ENCODE peak calls at places on chromosomes 16 and 17, in five cellular contexts. Q, D, T, E and B are unnamed samples.

GRCh38 chr17:81915331-81915730 is 2.6 kb downstream of the SIRT7 start:
- DNase-seq in T (no peak), Q (no peak), E (no peak), D (no peak), B (no peak)

GRCh38 chr16:27174798-27175197 is 28.5 kb upstream of the KDM8 start:
- DNase-seq in Q (no peak), T (no peak), D (no peak), E (peak; percentile 52), B (no peak)

GRCh38 chr17:3004150-3004801 is 59.1 kb downstream of the OR1D5 start:
- DNase-seq in T (peak; percentile 99), E (peak; percentile 98), Q (peak; percentile 98), D (no peak), B (peak; percentile 100)

GRCh38 chr17:72164340-72164739 is 43.5 kb downstream of the SOX9 start:
- DNase-seq in T (no peak), Q (no peak), E (no peak), D (no peak), B (no peak)

GRCh38 chr17:64212122-64212521 is 50.9 kb downstream of the TEX2 start:
- DNase-seq in E (no peak), T (no peak), D (no peak), Q (no peak), B (no peak)

GRCh38 chr17:60577147-60577925 is 22.7 kb upstream of the PPM1D start:
- DNase-seq in T (peak; percentile 29), E (no peak), Q (peak; percentile 63), D (peak; percentile 45), B (peak; percentile 74)

GRCh38 chr16:84947996-84948854 is 63.1 kb downstream of the ZDHHC7 start:
- DNase-seq in T (no peak), D (no peak), Q (no peak), E (no peak), B (no peak)

GRCh38 chr16:65222049-65222448 is 100.2 kb upstream of the CDH11 start:
- DNase-seq in T (no peak), D (no peak), Q (no peak), E (no peak), B (no peak)

GRCh38 chr17:62140836-62141235 is 75.8 kb upstream of the MED13 start:
- DNase-seq in D (no peak), E (no peak), T (no peak), Q (no peak), B (no peak)

GRCh38 chr17:17200831-17201230 is 5.3 kb downstream of the PLD6 start:
- DNase-seq in E (no peak), D (no peak), T (no peak), Q (peak; percentile 50), B (peak; percentile 91)

GRCh38 chr17:48791128-48792032 is 25.6 kb downstream of the TTLL6 start:
- DNase-seq in D (peak; percentile 93), Q (peak; percentile 58), T (peak; percentile 53), E (peak; percentile 94), B (peak; percentile 86)

GRCh38 chr16:2977440-2977839 is 2.8 kb downstream of the PKMYT1 start:
- DNase-seq in D (no peak), E (no peak), T (peak; percentile 80), Q (no peak), B (no peak)

GRCh38 chr17:2035549-2036490 is 5.9 kb downstream of the DPH1 start:
- DNase-seq in T (no peak), E (no peak), Q (no peak), D (peak; percentile 31), B (no peak)

GRCh38 chr16:50880926-50881325 is 139.0 kb downstream of the CYLD start:
- DNase-seq in D (peak; percentile 13), E (no peak), Q (no peak), T (no peak), B (no peak)

GRCh38 chr17:48294989-48295892 is 134.8 kb downstream of the SKAP1 start:
- DNase-seq in E (no peak), Q (no peak), D (no peak), T (no peak), B (no peak)

GRCh38 chr17:82317394-82318168 is at the start of gene CD7:
- DNase-seq in Q (no peak), E (no peak), T (no peak), D (no peak), B (no peak)

GRCh38 chr16:28974007-28974436 is 556 bp upstream of the SPNS1 start:
- DNase-seq in D (peak; percentile 70), T (peak; percentile 57), Q (peak; percentile 64), E (peak; percentile 75), B (no peak)

GRCh38 chr17:8818047-8818446 is 18.9 kb upstream of the MFSD6L start:
- DNase-seq in T (no peak), E (no peak), D (peak; percentile 27), Q (no peak), B (peak; percentile 32)

GRCh38 chr16:56600398-56600999 is 7.9 kb upstream of the MT2A start:
- DNase-seq in T (no peak), Q (peak; percentile 48), E (peak; percentile 87), D (no peak), B (no peak)

GRCh38 chr16:13099822-13100221 is 198.4 kb downstream of the SHISA9 start:
- DNase-seq in D (peak; percentile 60), T (no peak), Q (no peak), E (no peak), B (no peak)
- H3K4me1 ChIP-seq in D (peaks cover 3% of the 10 kb centered on the region), T (no peaks in the 10 kb centered on the region), Q (no peaks in the 10 kb centered on the region), E (no peaks in the 10 kb centered on the region), B (no peaks in the 10 kb centered on the region)

GRCh38 chr17:75370288-75370687 is 35.2 kb downstream of the GRB2 start:
- DNase-seq in D (no peak), T (no peak), Q (no peak), E (no peak), B (peak; percentile 78)

GRCh38 chr17:75365009-75365930 is 40.2 kb downstream of the GRB2 start:
- DNase-seq in D (no peak), Q (no peak), E (no peak), T (no peak), B (no peak)

GRCh38 chr17:75365931-75366275 is 39.6 kb downstream of the GRB2 start:
- DNase-seq in D (no peak), E (no peak), Q (no peak), T (no peak), B (no peak)

GRCh38 chr17:75366432-75366831 is 39.0 kb downstream of the GRB2 start:
- DNase-seq in D (no peak), Q (no peak), T (no peak), E (no peak), B (no peak)

DNA sequence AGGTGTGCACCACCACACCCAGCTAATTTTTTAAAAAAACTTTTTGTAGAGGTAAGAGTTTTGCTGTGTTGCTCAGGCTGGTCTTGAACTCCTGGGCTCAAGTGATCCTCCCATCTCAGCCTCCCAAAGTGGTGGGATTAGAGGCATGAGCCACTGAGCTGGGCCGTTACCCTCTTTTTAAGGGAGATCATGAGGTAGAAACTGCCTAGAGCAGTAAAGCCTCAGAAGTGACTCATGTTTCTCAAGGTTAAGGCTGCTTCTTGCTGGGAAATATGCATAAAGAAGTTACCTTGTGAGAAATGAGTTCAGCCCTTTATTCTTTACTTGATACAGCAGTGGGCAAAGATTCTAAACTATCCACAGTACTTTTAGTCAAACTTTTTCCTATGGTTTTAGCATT is 38.2 kb downstream of the GRB2 start:
- DNase-seq in D (no peak), E (peak; percentile 30), Q (no peak), T (no peak), B (no peak)
- H3K4me1 ChIP-seq in D (no peaks in the 10 kb centered on the region), E (peaks cover 65% of the 10 kb centered on the region), Q (peaks cover 12% of the 10 kb centered on the region), T (no peaks in the 10 kb centered on the region), B (no peaks in the 10 kb centered on the region)

GRCh38 chr17:35048685-35049379 is 14.7 kb downstream of the RFFL start:
- DNase-seq in E (no peak), D (no peak), Q (no peak), T (no peak), B (no peak)
- H3K4me1 ChIP-seq in E (peaks cover 67% of the 10 kb centered on the region), D (no peaks in the 10 kb centered on the region), Q (no peaks in the 10 kb centered on the region), T (peaks cover 13% of the 10 kb centered on the region), B (peaks cover 20% of the 10 kb centered on the region)

DNA sequence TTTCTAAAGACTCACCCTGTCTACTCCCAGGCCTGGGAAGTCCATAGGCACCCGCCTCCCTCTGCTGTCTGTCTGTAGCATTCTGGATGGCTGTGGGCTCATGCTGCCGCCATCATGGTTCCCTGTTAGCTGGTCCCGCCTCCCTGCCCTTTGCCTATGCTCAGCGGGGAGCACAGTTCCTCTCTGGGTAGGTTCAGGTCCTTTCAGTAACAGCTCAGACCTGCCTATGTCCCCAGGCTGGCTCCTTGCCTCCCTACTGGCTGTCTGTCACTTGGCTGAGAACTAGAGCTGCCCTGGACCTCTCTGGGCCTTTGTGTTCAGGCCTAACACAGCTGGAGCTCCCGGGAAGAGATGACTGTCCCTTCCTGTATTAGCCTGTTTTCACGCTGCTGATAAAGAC is 317.9 kb downstream of the SNX29 start:
- DNase-seq in Q (no peak), E (no peak), D (no peak), T (no peak), B (no peak)
- H3K4me1 ChIP-seq in Q (no peaks in the 10 kb centered on the region), E (no peaks in the 10 kb centered on the region), D (no peaks in the 10 kb centered on the region), T (no peaks in the 10 kb centered on the region), B (no peaks in the 10 kb centered on the region)

GRCh38 chr16:69393898-69394849 is 8.4 kb upstream of the TERF2 start:
- DNase-seq in E (no peak), D (no peak), Q (no peak), T (no peak), B (no peak)
- H3K4me1 ChIP-seq in E (peaks cover 50% of the 10 kb centered on the region), D (no peaks in the 10 kb centered on the region), Q (peaks cover 8% of the 10 kb centered on the region), T (no peaks in the 10 kb centered on the region), B (peaks cover 9% of the 10 kb centered on the region)

GRCh38 chr16:644556-644955 is 2.9 kb downstream of the MCRIP2 start:
- DNase-seq in Q (no peak), E (no peak), T (no peak), D (no peak), B (no peak)

GRCh38 chr16:640614-641013 is 1.0 kb upstream of the MCRIP2 start:
- DNase-seq in D (no peak), T (no peak), E (no peak), Q (no peak), B (no peak)

GRCh38 chr16:641326-642188 is at the start of gene MCRIP2:
- DNase-seq in T (peak; percentile 94), E (peak; percentile 84), Q (peak; percentile 85), D (peak; percentile 90), B (peak; percentile 91)

GRCh38 chr16:642189-643049 is 791 bp downstream of the MCRIP2 start:
- DNase-seq in Q (peak; percentile 81), D (no peak), T (peak; percentile 83), E (no peak), B (peak; percentile 84)

GRCh38 chr16:643050-643368 is 1.4 kb downstream of the MCRIP2 start:
- DNase-seq in Q (no peak), D (no peak), T (no peak), E (no peak), B (no peak)
- H3K4me1 ChIP-seq in Q (peaks cover 17% of the 10 kb centered on the region), D (no peaks in the 10 kb centered on the region), T (no peaks in the 10 kb centered on the region), E (peaks cover 46% of the 10 kb centered on the region), B (peaks cover 43% of the 10 kb centered on the region)